ENCODE peak calls at places on chromosomes 13 and 19, in four cellular contexts. E is fibroblast of lung, U is esophagus muscularis mucosa, O is GM13977. H is an unnamed sample.

GRCh38 chr13:109402976-109403375 is 383.4 kb downstream of the IRS2 start:
- DNase-seq in E (peak), O (no peak), U (no peak), H (peak)

GRCh38 chr19:51094696-51095279 is 12.1 kb upstream of the KLK14 start:
- DNase-seq in U (no peak), O (peak), E (no peak), H (peak)

GRCh38 chr13:45695198-45695730 is 6.9 kb upstream of the CBY2 start:
- DNase-seq in O (no peak), U (peak), E (no peak), H (no peak)

GRCh38 chr19:22832031-22832762 is at the start of gene ZNF723:
- DNase-seq in U (no peak), O (no peak), E (no peak), H (no peak)

GRCh38 chr13:42992585-42993122 is 613 bp upstream of the EPSTI1 start:
- DNase-seq in U (no peak), O (peak), E (no peak), H (no peak)

GRCh38 chr13:49248433-49249002 is 793 bp downstream of the CDADC1 start:
- DNase-seq in E (peak), O (no peak), U (no peak), H (no peak)

GRCh38 chr19:8004723-8005513 is 523 bp downstream of the ELAVL1 start:
- DNase-seq in U (no peak), E (peak), O (peak), H (peak)

GRCh38 chr13:85755123-85755522 is 44.1 kb downstream of the SLITRK6 start:
- DNase-seq in O (no peak), U (no peak), E (no peak), H (no peak)

GRCh38 chr13:102033316-102033715 is 368.5 kb downstream of the FGF14 start:
- DNase-seq in E (no peak), O (no peak), U (no peak), H (peak)

GRCh38 chr13:28531195-28531955 is 36.4 kb upstream of the FLT1 start:
- DNase-seq in U (no peak), E (peak), O (peak), H (peak)

GRCh38 chr19:14670408-14670807 is 4.2 kb downstream of the ADGRE3 start:
- DNase-seq in E (no peak), O (no peak), U (no peak), H (no peak)

GRCh38 chr19:10290876-10291553 is 1.3 kb downstream of the ICAM5 start:
- DNase-seq in O (peak), E (peak), U (no peak), H (peak)

GRCh38 chr19:33254245-33254824 is 28.7 kb upstream of the SLC7A10 start:
- DNase-seq in E (no peak), O (no peak), U (no peak), H (no peak)

GRCh38 chr13:74681891-74682290 is 547.7 kb upstream of the KLF12 start:
- DNase-seq in O (no peak), E (no peak), U (no peak), H (no peak)

GRCh38 chr13:105232403-105232802 is 1303.1 kb downstream of the EFNB2 start:
- DNase-seq in O (no peak), U (no peak), E (no peak), H (no peak)

GRCh38 chr13:48078251-48078656 is 16.6 kb downstream of the MED4 start:
- DNase-seq in O (peak), E (no peak), U (no peak), H (no peak)

GRCh38 chr19:40445945-40446784 is 2.0 kb upstream of the SERTAD3 start:
- DNase-seq in O (no peak), E (no peak), U (no peak), H (no peak)

GRCh38 chr19:7225741-7226140 is 68.5 kb downstream of the INSR start:
- DNase-seq in O (no peak), E (no peak), U (no peak), H (no peak)

GRCh38 chr19:16016226-16017137 is 59.8 kb upstream of the TPM4 start:
- DNase-seq in O (no peak), U (no peak), E (no peak), H (no peak)

GRCh38 chr19:16014923-16015804 is 61.1 kb upstream of the TPM4 start:
- DNase-seq in U (no peak), E (no peak), O (no peak), H (no peak)

GRCh38 chr19:16017138-16017490 is 59.2 kb upstream of the TPM4 start:
- DNase-seq in E (no peak), U (no peak), O (no peak), H (no peak)

GRCh38 chr19:16013851-16014840 is 62.1 kb upstream of the TPM4 start:
- DNase-seq in E (no peak), U (no peak), O (no peak), H (no peak)

GRCh38 chr19:16015805-16016173 is 60.5 kb upstream of the TPM4 start:
- DNase-seq in U (no peak), E (no peak), O (no peak), H (no peak)
- TF ChIP-seq CTCF in U (no peak), E (no peak), O (no peak), H (no peak)

DNA sequence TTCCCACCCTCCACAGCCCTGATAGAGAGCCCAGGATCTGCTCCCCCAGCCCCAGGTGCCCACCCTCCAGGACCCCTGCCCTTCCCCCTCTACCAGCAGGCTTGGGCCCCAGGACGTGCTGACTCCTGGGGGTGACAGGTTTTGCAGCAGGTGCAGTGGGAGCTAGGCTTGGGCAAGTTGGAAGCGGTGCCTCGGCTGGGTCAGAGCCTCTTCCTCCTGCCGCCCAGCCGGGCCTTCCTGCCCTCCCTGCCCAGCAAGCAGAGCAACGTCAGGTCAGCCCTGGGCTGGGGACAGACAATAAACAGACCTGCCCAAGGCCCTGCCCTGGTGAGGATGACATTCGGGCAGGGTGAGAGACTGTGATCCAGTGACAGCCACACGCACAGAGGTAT is 9.2 kb upstream of the NCCRP1 start:
- DNase-seq in U (no peak), E (no peak), O (no peak), H (no peak)
- TF ChIP-seq CTCF in U (no peak), E (no peak), O (peak), H (peak)

GRCh38 chr13:96982672-96983071 is 11.6 kb downstream of the OXGR1 start:
- DNase-seq in O (no peak), E (no peak), U (no peak), H (no peak)

GRCh38 chr13:96988441-96988840 is 5.8 kb downstream of the OXGR1 start:
- DNase-seq in O (no peak), E (no peak), U (no peak), H (no peak)

DNA sequence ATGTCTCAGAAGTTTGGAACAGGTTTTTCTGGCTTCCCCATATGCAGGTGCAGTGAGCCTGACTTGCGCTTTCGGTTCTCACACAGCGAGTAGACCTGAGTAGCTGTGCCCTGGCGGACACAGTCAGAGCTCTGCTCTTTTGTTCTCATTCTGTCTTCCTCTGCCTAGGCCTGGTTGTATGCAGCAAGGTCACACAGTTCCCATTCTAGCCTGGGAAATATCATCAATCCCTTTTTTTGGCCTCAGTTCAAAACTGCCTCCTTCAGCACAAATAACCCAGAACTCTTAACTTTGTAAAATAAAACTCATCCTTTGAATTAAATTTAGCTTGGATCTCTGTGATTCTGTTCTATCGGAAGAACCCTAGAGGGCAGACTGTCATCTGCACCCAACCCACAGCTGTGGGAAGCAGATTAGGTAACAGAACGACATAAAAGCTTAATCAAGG is 10.2 kb downstream of the OXGR1 start:
- DNase-seq in E (no peak), O (peak), U (no peak), H (peak)
- TF ChIP-seq CTCF in E (peak), O (no peak), U (no peak), H (peak)

DNA sequence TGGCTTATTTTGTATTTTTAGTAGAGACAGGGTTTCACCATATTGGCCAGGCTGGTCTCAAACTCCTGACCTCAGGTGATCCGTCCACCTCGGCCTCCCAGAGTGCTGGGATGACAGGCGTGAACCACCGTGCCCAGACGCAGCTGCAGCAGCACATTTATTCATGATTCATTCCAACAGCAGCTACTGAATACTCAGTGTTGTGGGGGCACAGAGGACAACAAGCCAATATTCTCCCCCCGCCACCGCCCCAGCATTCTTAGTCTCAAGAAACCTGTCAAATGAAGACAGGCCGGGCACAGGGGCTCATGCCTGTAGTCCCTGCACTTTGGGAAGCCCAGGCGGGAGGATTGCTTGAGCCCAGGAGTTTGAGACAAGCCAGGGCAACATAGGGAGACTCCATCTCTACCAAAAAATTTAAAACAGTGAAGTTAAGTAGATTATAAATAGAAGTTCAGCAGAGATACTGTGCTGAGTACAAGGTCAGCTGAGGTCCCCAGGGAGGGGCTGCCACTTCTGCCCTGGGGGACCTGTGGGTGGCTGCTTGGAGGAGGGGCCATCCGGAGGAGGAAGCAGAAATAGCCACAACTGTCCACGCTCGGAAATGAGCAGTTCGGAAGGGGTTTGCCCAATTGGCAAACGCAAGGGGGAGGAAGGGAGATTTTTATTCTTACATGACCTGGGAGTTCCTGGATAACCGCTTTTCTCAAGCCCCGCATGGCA is 4.3 kb downstream of the DOT1L start:
- DNase-seq in E (peak), O (peak), U (no peak), H (no peak)
- TF ChIP-seq CTCF in E (no peak), O (no peak), U (no peak), H (no peak)